ENCODE peak calls at places on chromosomes 5 and 9, in four cellular contexts. L is K562, X is HepG2, B is HCT116. N is an unnamed sample.

GRCh38 chr5:91652678-91653077 is 269.6 kb upstream of the ARRDC3 start:
- DNase-seq in B (no peak), L (no peak), X (no peak), N (no peak)

GRCh38 chr5:17808566-17808965 is 174.3 kb downstream of the TAF11L14 start:
- DNase-seq in L (no peak), X (no peak), B (no peak), N (no peak)

GRCh38 chr5:160260881-160261815 is 31.8 kb downstream of the FABP6 start:
- DNase-seq in X (peak), L (peak), B (no peak), N (no peak)

GRCh38 chr9:87516222-87516930 is 18.7 kb downstream of the DAPK1 start:
- DNase-seq in B (no peak), L (peak), X (peak), N (no peak)

GRCh38 chr9:136760424-136760823 is 2.4 kb upstream of the LCN8 start:
- DNase-seq in X (no peak), L (no peak), B (no peak), N (no peak)

GRCh38 chr9:108153391-108153790 is 663.8 kb upstream of the KLF4 start:
- DNase-seq in B (no peak), L (no peak), X (no peak), N (no peak)

GRCh38 chr5:59152701-59153245 is 569.9 kb downstream of the RAB3C start:
- DNase-seq in B (no peak), X (no peak), L (no peak), N (no peak)

GRCh38 chr9:85741875-85742629 is at the start of gene AGTPBP1:
- DNase-seq in B (peak), X (peak), L (peak), N (peak)

GRCh38 chr9:76369583-76369982 is 24.6 kb downstream of the RFK start:
- DNase-seq in X (peak), B (no peak), L (peak), N (no peak)

GRCh38 chr5:674630-675011 is 18.5 kb downstream of the TPPP start:
- DNase-seq in B (no peak), X (no peak), L (no peak), N (no peak)

GRCh38 chr5:38543886-38544285 is 12.6 kb downstream of the LIFR start:
- DNase-seq in B (no peak), X (no peak), L (no peak), N (no peak)

GRCh38 chr5:72392326-72392733 is 72.2 kb downstream of the PTCD2 start:
- DNase-seq in X (no peak), B (no peak), L (no peak), N (no peak)

GRCh38 chr5:112004867-112005532 is 248.0 kb upstream of the NREP start:
- DNase-seq in B (no peak), L (no peak), X (no peak), N (no peak)

GRCh38 chr9:127538849-127539258 is 73.2 kb upstream of the STXBP1 start:
- DNase-seq in B (no peak), X (no peak), L (no peak), N (no peak)

GRCh38 chr5:96752341-96753016 is 55.3 kb downstream of the ERAP1 start:
- DNase-seq in L (peak), B (peak), X (peak), N (peak)

GRCh38 chr9:118782790-118783463 is 586.3 kb downstream of the BRINP1 start:
- DNase-seq in L (no peak), B (no peak), X (no peak), N (no peak)

GRCh38 chr9:88889386-88889785 is 101.9 kb upstream of the S1PR3 start:
- DNase-seq in B (no peak), L (no peak), X (no peak), N (no peak)

GRCh38 chr5:634191-634590 is 22.1 kb downstream of the CEP72 start:
- DNase-seq in X (no peak), L (no peak), B (no peak), N (no peak)

GRCh38 chr5:151675225-151675955 is 11.3 kb downstream of the SPARC start:
- DNase-seq in L (no peak), B (no peak), X (no peak), N (no peak)

GRCh38 chr9:98536542-98537173 is 172.1 kb downstream of the GABBR2 start:
- DNase-seq in X (peak), L (peak), B (no peak), N (peak)

GRCh38 chr5:119420173-119420572 is 32.1 kb upstream of the HSD17B4 start:
- DNase-seq in B (no peak), L (no peak), X (no peak), N (no peak)

GRCh38 chr9:120735009-120735408 is 20.7 kb upstream of the MEGF9 start:
- DNase-seq in L (no peak), X (no peak), B (no peak), N (no peak)

GRCh38 chr5:79689541-79690466 is at the start of gene CMYA5:
- DNase-seq in L (no peak), X (no peak), B (no peak), N (no peak)

GRCh38 chr9:14314929-14315753 is 1.2 kb upstream of the NFIB start:
- DNase-seq in X (peak), B (no peak), L (peak), N (peak)

GRCh38 chr5:144469106-144469505 is 298.4 kb downstream of the KCTD16 start:
- DNase-seq in X (no peak), L (no peak), B (no peak), N (no peak)

GRCh38 chr9:23638837-23639426 is 187.1 kb downstream of the ELAVL2 start:
- DNase-seq in X (no peak), B (no peak), L (no peak), N (no peak)

GRCh38 chr5:6590581-6590980 is 42.3 kb downstream of the NSUN2 start:
- DNase-seq in X (no peak), B (no peak), L (no peak), N (no peak)

GRCh38 chr9:135692410-135692809 is 6.9 kb downstream of the SOHLH1 start:
- DNase-seq in X (no peak), L (peak), B (no peak), N (no peak)

GRCh38 chr5:180305481-180305880 is 13.6 kb upstream of the MAPK9 start:
- DNase-seq in L (no peak), B (no peak), X (no peak), N (no peak)

GRCh38 chr5:13591621-13592020 is 352.9 kb downstream of the DNAH5 start:
- DNase-seq in B (no peak), X (no peak), L (no peak), N (no peak)

GRCh38 chr9:2285411-2285810 is 270.3 kb downstream of the SMARCA2 start:
- DNase-seq in X (no peak), L (no peak), B (no peak), N (no peak)

GRCh38 chr9:81183763-81184162 is 505.6 kb downstream of the TLE1 start:
- DNase-seq in B (no peak), L (no peak), X (no peak), N (no peak)

GRCh38 chr5:32709789-32710334 is 1.3 kb upstream of the NPR3 start:
- DNase-seq in L (peak), X (peak), B (peak), N (no peak)

GRCh38 chr9:335373-335772 is 120.7 kb downstream of the DOCK8 start:
- DNase-seq in X (no peak), L (no peak), B (no peak), N (no peak)

GRCh38 chr5:32170303-32171170 is 3.6 kb downstream of the GOLPH3 start:
- DNase-seq in B (no peak), X (no peak), L (no peak), N (no peak)

GRCh38 chr5:66021585-66021984 is 95.2 kb downstream of the ERBIN start:
- DNase-seq in X (no peak), L (no peak), B (no peak), N (no peak)

GRCh38 chr5:159051431-159052281 is 48.1 kb downstream of the EBF1 start:
- DNase-seq in B (no peak), X (no peak), L (no peak), N (no peak)

GRCh38 chr5:5140051-5141010 is at the start of gene ADAMTS16:
- DNase-seq in L (no peak), X (no peak), B (no peak), N (no peak)

GRCh38 chr5:113340537-113340936 is 94.3 kb downstream of the TSSK1B start:
- DNase-seq in X (no peak), L (no peak), B (no peak), N (no peak)

GRCh38 chr9:90793729-90794128 is 7.9 kb upstream of the SYK start:
- DNase-seq in X (no peak), L (no peak), B (no peak), N (no peak)
- TF ChIP-seq ZNF274 in X (no peak), L (no peak), B (no peak), N (no peak)

GRCh38 chr9:74953235-74953741 is 576 bp upstream of the C9orf40 start:
- DNase-seq in X (no peak), L (peak), B (no peak), N (no peak)
- TF ChIP-seq ZNF274 in X (no peak), L (no peak), B (no peak), N (no peak)

DNA sequence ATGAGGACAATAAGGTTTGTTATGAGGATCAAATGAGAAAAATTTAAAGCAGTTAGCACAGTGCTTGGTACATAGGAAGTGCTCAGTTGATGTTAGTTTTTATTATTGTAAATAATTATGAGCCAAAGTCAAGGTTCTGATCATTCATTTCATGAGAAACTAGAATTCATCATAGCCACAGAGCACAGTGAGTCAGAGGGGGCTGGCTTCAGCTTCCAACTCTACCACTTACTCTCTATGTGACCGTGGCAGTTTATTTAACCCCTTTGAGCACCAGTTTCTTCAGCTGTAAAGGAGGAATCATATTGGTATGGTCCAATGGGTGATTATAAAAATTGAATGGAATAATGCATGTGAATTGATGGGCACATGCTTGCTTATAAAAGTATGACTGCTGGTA is 39.4 kb downstream of the KLHL3 start:
- DNase-seq in L (no peak), X (no peak), B (no peak), N (no peak)
- TF ChIP-seq ZNF274 in L (no peak), X (no peak), B (no peak), N (no peak)

DNA sequence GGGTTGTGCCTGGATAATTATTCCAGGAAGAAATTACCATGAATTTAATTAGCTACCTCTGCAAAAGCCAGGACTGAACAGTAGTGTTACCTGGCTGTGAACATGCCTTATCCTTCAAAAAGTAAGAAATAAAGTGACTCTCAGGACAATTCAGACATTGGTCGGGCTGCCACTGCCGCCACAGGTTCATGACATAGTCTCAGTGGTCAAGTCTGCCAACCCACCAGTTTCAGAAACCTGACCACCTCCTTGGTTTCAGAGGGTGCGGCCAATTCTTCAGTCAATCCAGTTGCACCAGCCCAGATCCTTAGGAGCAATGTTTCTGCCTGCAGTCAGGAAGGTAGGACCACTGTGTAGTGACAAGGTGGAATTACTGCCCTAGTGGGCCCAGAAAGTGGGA is 593.1 kb upstream of the DAB2 start:
- DNase-seq in L (no peak), X (no peak), B (no peak), N (no peak)
- TF ChIP-seq ZNF274 in L (no peak), X (no peak), B (no peak), N (no peak)

GRCh38 chr5:141585594-141585993 is 33.2 kb downstream of the DIAPH1 start:
- DNase-seq in X (no peak), L (no peak), B (no peak), N (no peak)

DNA sequence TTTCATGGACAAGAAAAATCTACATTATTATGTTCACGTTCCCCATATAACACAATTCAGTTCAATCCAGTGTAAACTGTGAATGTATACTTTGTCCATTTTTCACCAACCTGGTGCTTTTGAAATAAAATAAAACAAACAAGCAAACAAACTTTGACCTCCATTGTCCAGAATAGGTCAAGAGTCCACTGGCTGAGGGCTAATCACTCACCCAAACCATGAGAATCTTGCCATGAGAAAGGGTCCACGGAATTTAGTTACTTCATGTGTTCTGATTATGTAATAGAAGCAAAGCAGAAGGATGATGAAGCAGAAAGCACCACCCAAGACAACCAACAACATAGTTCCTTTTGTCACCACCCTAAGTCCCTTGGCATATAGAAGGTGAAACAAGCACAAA is 28.7 kb downstream of the DIAPH1 start:
- DNase-seq in L (no peak), X (peak), B (no peak), N (no peak)
- TF ChIP-seq ZNF274 in L (no peak), X (no peak), B (no peak), N (no peak)

GRCh38 chr5:172530406-172530805 is 76.1 kb upstream of the SH3PXD2B start:
- DNase-seq in B (no peak), L (no peak), X (no peak), N (no peak)

GRCh38 chr5:172529896-172530295 is 75.6 kb upstream of the SH3PXD2B start:
- DNase-seq in B (no peak), X (no peak), L (no peak), N (no peak)

GRCh38 chr5:172530835-172531703 is 76.7 kb upstream of the SH3PXD2B start:
- DNase-seq in B (no peak), X (no peak), L (no peak), N (no peak)

GRCh38 chr5:172527559-172527958 is 73.2 kb upstream of the SH3PXD2B start:
- DNase-seq in B (no peak), L (no peak), X (no peak), N (no peak)

GRCh38 chr5:172528440-172528839 is 74.1 kb upstream of the SH3PXD2B start:
- DNase-seq in X (no peak), L (no peak), B (no peak), N (no peak)
- TF ChIP-seq ZNF274 in X (no peak), L (no peak), B (no peak), N (no peak)

GRCh38 chr5:132785864-132786263 is 8.8 kb upstream of the SEPTIN8 start:
- DNase-seq in B (no peak), L (no peak), X (no peak), N (no peak)
- TF ChIP-seq ZNF274 in B (no peak), L (no peak), X (no peak), N (no peak)

GRCh38 chr9:32603914-32604852 is 31.2 kb upstream of the NDUFB6 start:
- DNase-seq in B (peak), L (peak), X (peak), N (no peak)
- TF ChIP-seq ZNF274 in B (no peak), L (no peak), X (no peak), N (no peak)

N was measured in NT2/D1.